ENCODE peak calls at places on chromosomes 16 and 17, in nine cellular contexts. L is ovary; C is SJSA1; J is heart right ventricle; T is adrenal gland; E is neural progenitor cell; G is aorta; B is CD8-positive, alpha-beta memory T cell; V is kidney. W is an unnamed sample.

GRCh38 chr17:7419833-7420610 is at the start of gene SPEM1:
- DNase-seq in L (no peak), C (no peak), J (no peak), T (no peak), E (peak; percentile 69), G (no peak), B (no peak), V (no peak), W (no peak)

GRCh38 chr17:34756670-34757021 is 177.3 kb downstream of the TMEM132E start:
- DNase-seq in L (no peak), C (no peak), J (peak; percentile 18), T (peak; percentile 87), E (no peak), G (no peak), B (no peak), V (no peak), W (no peak)

GRCh38 chr16:27427538-27427937 is 25.6 kb downstream of the IL21R start:
- DNase-seq in L (no peak), C (no peak), J (no peak), T (no peak), E (no peak), G (peak; percentile 27), B (no peak), V (no peak), W (no peak)

GRCh38 chr17:17723354-17724261 is 42.4 kb downstream of the RAI1 start:
- DNase-seq in L (peak; percentile 64), C (peak; percentile 57), J (no peak), T (peak; percentile 57), E (peak; percentile 77), G (no peak), B (no peak), V (no peak), W (no peak)

GRCh38 chr16:48013476-48013875 is 142.3 kb downstream of the ABCC12 start:
- DNase-seq in L (no peak), C (no peak), J (peak; percentile 5), T (no peak), E (no peak), G (no peak), B (no peak), V (no peak), W (no peak)

GRCh38 chr17:78498848-78499247 is 78.3 kb downstream of the DNAH17 start:
- DNase-seq in L (no peak), C (no peak), J (no peak), T (no peak), E (no peak), G (peak; percentile 51), B (no peak), V (peak; percentile 48), W (no peak)

GRCh38 chr16:81526935-81527334 is 82.3 kb downstream of the CMIP start:
- DNase-seq in L (peak; percentile 71), C (peak; percentile 69), J (peak; percentile 45), T (no peak), E (no peak), G (peak; percentile 77), B (peak; percentile 26), V (peak; percentile 80), W (no peak)

GRCh38 chr16:48101069-48101674 is 54.6 kb downstream of the ABCC12 start:
- DNase-seq in L (no peak), C (no peak), J (no peak), T (no peak), E (no peak), G (no peak), B (no peak), V (no peak), W (no peak)

GRCh38 chr17:40547079-40547784 is 18.0 kb downstream of the CCR7 start:
- DNase-seq in L (no peak), C (peak; percentile 12), J (no peak), T (no peak), E (no peak), G (peak; percentile 54), B (no peak), V (no peak), W (no peak)

GRCh38 chr16:30996324-30996999 is 11.5 kb downstream of the HSD3B7 start:
- DNase-seq in L (no peak), C (peak; percentile 30), J (no peak), T (no peak), E (no peak), G (peak; percentile 85), B (no peak), V (no peak), W (no peak)

GRCh38 chr17:75565618-75566017 is 22.0 kb upstream of the MYO15B start:
- DNase-seq in L (no peak), C (no peak), J (no peak), T (no peak), E (no peak), G (no peak), B (no peak), V (no peak), W (no peak)

GRCh38 chr17:60941028-60941427 is 263.4 kb downstream of the BCAS3 start:
- DNase-seq in L (peak; percentile 41), C (peak; percentile 64), J (peak; percentile 84), T (peak; percentile 44), E (no peak), G (peak; percentile 85), B (no peak), V (no peak), W (no peak)

GRCh38 chr17:76337413-76337777 is 16.3 kb downstream of the PRPSAP1 start:
- DNase-seq in L (no peak), C (peak; percentile 48), J (no peak), T (no peak), E (no peak), G (no peak), B (no peak), V (no peak), W (no peak)

GRCh38 chr17:77995146-77995852 is 36.8 kb downstream of the TNRC6C start:
- DNase-seq in L (no peak), C (no peak), J (peak; percentile 65), T (peak; percentile 18), E (peak; percentile 16), G (no peak), B (no peak), V (no peak), W (no peak)

GRCh38 chr17:60391419-60392041 is 403 bp downstream of the USP32 start:
- DNase-seq in L (no peak), C (peak; percentile 68), J (no peak), T (no peak), E (peak; percentile 86), G (no peak), B (no peak), V (no peak), W (no peak)

GRCh38 chr17:45405250-45406086 is 27.2 kb downstream of the ARHGAP27 start:
- DNase-seq in L (no peak), C (no peak), J (no peak), T (no peak), E (peak; percentile 97), G (peak; percentile 75), B (no peak), V (peak; percentile 79), W (no peak)

GRCh38 chr17:76264425-76264754 is 758 bp upstream of the UBALD2 start:
- DNase-seq in L (no peak), C (no peak), J (no peak), T (no peak), E (no peak), G (no peak), B (no peak), V (no peak), W (no peak)

GRCh38 chr17:22303865-22304264 is 611.5 kb downstream of the KCNJ18 start:
- DNase-seq in L (no peak), C (no peak), J (no peak), T (no peak), E (no peak), G (no peak), B (no peak), V (no peak), W (no peak)

GRCh38 chr17:22301353-22301745 is 609.0 kb downstream of the KCNJ18 start:
- DNase-seq in L (no peak), C (no peak), J (no peak), T (no peak), E (no peak), G (no peak), B (no peak), V (no peak), W (no peak)

GRCh38 chr17:22303096-22303495 is 610.8 kb downstream of the KCNJ18 start:
- DNase-seq in L (no peak), C (no peak), J (no peak), T (no peak), E (no peak), G (no peak), B (no peak), V (no peak), W (no peak)

GRCh38 chr17:22300177-22300576 is 607.9 kb downstream of the KCNJ18 start:
- DNase-seq in L (no peak), C (no peak), J (no peak), T (no peak), E (no peak), G (no peak), B (no peak), V (no peak), W (no peak)

GRCh38 chr17:22300731-22301352 is 608.5 kb downstream of the KCNJ18 start:
- DNase-seq in L (no peak), C (no peak), J (no peak), T (no peak), E (no peak), G (no peak), B (no peak), V (no peak), W (no peak)
- H3K9me3 ChIP-seq in L (peaks cover 3% of the 10 kb centered on the region), C (peaks cover 4% of the 10 kb centered on the region), J (no peaks in the 10 kb centered on the region), T (no peaks in the 10 kb centered on the region), E (peaks cover under 1% of the 10 kb centered on the region), G (peaks cover 2% of the 10 kb centered on the region), B (no peaks in the 10 kb centered on the region), V (peaks cover 6% of the 10 kb centered on the region), W (no peaks in the 10 kb centered on the region)

GRCh38 chr16:46839986-46840443 is 9.0 kb upstream of the C16orf87 start:
- DNase-seq in L (no peak), C (no peak), J (no peak), T (no peak), E (no peak), G (no peak), B (no peak), V (no peak), W (no peak)
- H3K9me3 ChIP-seq in L (no peaks in the 10 kb centered on the region), C (no peaks in the 10 kb centered on the region), J (no peaks in the 10 kb centered on the region), T (no peaks in the 10 kb centered on the region), E (peaks cover 6% of the 10 kb centered on the region), G (no peaks in the 10 kb centered on the region), B (no peaks in the 10 kb centered on the region), V (no peaks in the 10 kb centered on the region), W (no peaks in the 10 kb centered on the region)

GRCh38 chr17:50274142-50274944 is at the start of gene TMEM92:
- DNase-seq in L (peak; percentile 67), C (no peak), J (no peak), T (no peak), E (peak; percentile 90), G (no peak), B (no peak), V (peak; percentile 75), W (no peak)
- H3K9me3 ChIP-seq in L (no peaks in the 10 kb centered on the region), C (no peaks in the 10 kb centered on the region), J (no peaks in the 10 kb centered on the region), T (no peaks in the 10 kb centered on the region), E (no peaks in the 10 kb centered on the region), G (no peaks in the 10 kb centered on the region), B (no peaks in the 10 kb centered on the region), V (no peaks in the 10 kb centered on the region), W (no peaks in the 10 kb centered on the region)

DNA sequence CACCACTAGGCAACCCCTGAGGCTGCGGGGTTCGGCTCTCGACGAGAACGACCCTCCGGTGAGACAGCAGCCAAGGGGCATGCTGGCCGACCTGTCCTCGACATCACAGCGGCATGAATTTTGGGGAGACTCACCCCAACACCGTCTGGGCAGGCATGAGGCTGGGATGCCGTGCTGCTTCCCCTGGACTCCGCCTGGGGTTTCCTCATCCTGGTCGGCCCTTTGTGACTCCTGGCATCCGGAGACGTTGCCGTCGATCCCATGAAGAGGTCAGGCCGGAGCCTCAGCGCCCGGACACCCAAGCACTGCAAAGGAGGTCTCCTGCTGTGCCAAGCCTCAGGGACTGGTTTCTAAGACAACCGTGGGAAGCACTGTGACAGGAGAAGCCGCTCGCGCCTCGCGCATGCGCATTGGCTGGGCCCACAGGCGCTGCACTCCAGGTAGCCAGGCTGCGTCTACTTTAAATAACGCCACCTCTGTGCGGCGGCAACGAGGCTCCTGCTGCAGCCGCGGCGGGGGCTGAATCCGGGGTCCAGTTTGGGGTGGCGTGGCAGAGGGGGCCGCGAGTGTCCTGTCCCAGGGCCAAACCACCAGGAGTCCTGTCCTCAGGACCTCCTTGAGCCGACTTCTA is 13.8 kb upstream of the KCNJ18 start:
- DNase-seq in L (no peak), C (no peak), J (no peak), T (no peak), E (no peak), G (peak; percentile 74), B (no peak), V (peak; percentile 66), W (no peak)
- H3K9me3 ChIP-seq in L (no peaks in the 10 kb centered on the region), C (no peaks in the 10 kb centered on the region), J (no peaks in the 10 kb centered on the region), T (no peaks in the 10 kb centered on the region), E (no peaks in the 10 kb centered on the region), G (peaks cover 1% of the 10 kb centered on the region), B (no peaks in the 10 kb centered on the region), V (no peaks in the 10 kb centered on the region), W (no peaks in the 10 kb centered on the region)

W was measured in T-helper 17 cell.